ENCODE peak calls at places on chromosome 10, in eight cellular contexts. Y, C, U, O, J, B, A and D are unnamed samples.

GRCh38 chr10:132320776-132321469 is 11.1 kb upstream of the LRRC27 start:
- DNase-seq in Y (no peak), C (no peak), U (no peak), O (peak), J (no peak), B (no peak), A (no peak), D (no peak)

GRCh38 chr10:1050145-1050544 is 1.2 kb upstream of the IDI1 start:
- DNase-seq in Y (no peak), C (no peak), U (no peak), O (no peak), J (peak), B (no peak), A (no peak), D (no peak)

GRCh38 chr10:20040012-20040411 is 223.8 kb downstream of the PLXDC2 start:
- DNase-seq in Y (no peak), C (no peak), U (no peak), O (no peak), J (no peak), B (no peak), A (no peak), D (no peak)

GRCh38 chr10:16545126-16545736 is 23.6 kb upstream of the C1QL3 start:
- DNase-seq in Y (no peak), C (peak), U (no peak), O (no peak), J (no peak), B (no peak), A (peak), D (peak)

GRCh38 chr10:60570941-60571340 is 181.3 kb upstream of the ANK3 start:
- DNase-seq in Y (no peak), C (no peak), U (no peak), O (no peak), J (no peak), B (no peak), A (no peak), D (no peak)

GRCh38 chr10:43226851-43227845 is 39.7 kb downstream of the RASGEF1A start:
- DNase-seq in Y (no peak), C (no peak), U (no peak), O (peak), J (no peak), B (peak), A (no peak), D (no peak)

GRCh38 chr10:101974091-101974799 is 81.7 kb downstream of the ARMH3 start:
- DNase-seq in Y (no peak), C (peak), U (no peak), O (no peak), J (no peak), B (no peak), A (no peak), D (no peak)

GRCh38 chr10:104342941-104343411 is 4.7 kb upstream of the ITPRIP start:
- DNase-seq in Y (no peak), C (no peak), U (no peak), O (no peak), J (no peak), B (no peak), A (no peak), D (no peak)

GRCh38 chr10:31952066-31952465 is 23.4 kb upstream of the ARHGAP12 start:
- DNase-seq in Y (no peak), C (no peak), U (no peak), O (no peak), J (no peak), B (no peak), A (no peak), D (no peak)

GRCh38 chr10:132192991-132193670 is 6.4 kb downstream of the DPYSL4 start:
- DNase-seq in Y (no peak), C (no peak), U (no peak), O (no peak), J (no peak), B (no peak), A (no peak), D (no peak)

GRCh38 chr10:120492366-120492765 is 35.3 kb downstream of the PLPP4 start:
- DNase-seq in Y (no peak), C (no peak), U (no peak), O (no peak), J (no peak), B (no peak), A (no peak), D (no peak)

GRCh38 chr10:129950651-129951050 is 13.4 kb downstream of the EBF3 start:
- DNase-seq in Y (no peak), C (no peak), U (no peak), O (no peak), J (no peak), B (no peak), A (no peak), D (no peak)

GRCh38 chr10:7826971-7827370 is 8.7 kb downstream of the TAF3 start:
- DNase-seq in Y (no peak), C (peak), U (no peak), O (no peak), J (no peak), B (no peak), A (no peak), D (no peak)

GRCh38 chr10:72295330-72295910 is 21.7 kb downstream of the DDIT4 start:
- DNase-seq in Y (no peak), C (no peak), U (no peak), O (no peak), J (no peak), B (no peak), A (no peak), D (no peak)

GRCh38 chr10:72080042-72081035 is 8.0 kb downstream of the SPOCK2 start:
- DNase-seq in Y (no peak), C (peak), U (no peak), O (no peak), J (no peak), B (no peak), A (no peak), D (peak)

GRCh38 chr10:63503395-63503794 is 17.8 kb upstream of the REEP3 start:
- DNase-seq in Y (no peak), C (peak), U (no peak), O (no peak), J (no peak), B (no peak), A (no peak), D (no peak)

GRCh38 chr10:48634198-48634983 is 29.5 kb upstream of the ARHGAP22 start:
- DNase-seq in Y (no peak), C (peak), U (no peak), O (peak), J (no peak), B (peak), A (peak), D (no peak)

GRCh38 chr10:122688293-122688989 is 11.2 kb downstream of the C10orf120 start:
- DNase-seq in Y (no peak), C (no peak), U (no peak), O (peak), J (no peak), B (no peak), A (no peak), D (no peak)

GRCh38 chr10:72276421-72277339 is 3.0 kb downstream of the DDIT4 start:
- DNase-seq in Y (no peak), C (peak), U (no peak), O (no peak), J (no peak), B (no peak), A (no peak), D (no peak)

GRCh38 chr10:6211341-6212265 is 8.9 kb downstream of the PFKFB3 start:
- DNase-seq in Y (no peak), C (peak), U (no peak), O (no peak), J (no peak), B (no peak), A (no peak), D (no peak)

GRCh38 chr10:110794808-110795207 is 76.9 kb upstream of the PDCD4 start:
- DNase-seq in Y (peak), C (no peak), U (no peak), O (no peak), J (no peak), B (no peak), A (no peak), D (no peak)

GRCh38 chr10:100341953-100342626 is 4.9 kb upstream of the SCD start:
- DNase-seq in Y (peak), C (peak), U (peak), O (peak), J (peak), B (peak), A (no peak), D (no peak)

GRCh38 chr10:86373828-86374227 is 7.2 kb upstream of the GRID1 start:
- DNase-seq in Y (no peak), C (no peak), U (no peak), O (no peak), J (no peak), B (no peak), A (no peak), D (no peak)

GRCh38 chr10:29271877-29272276 is 17.0 kb upstream of the LYZL1 start:
- DNase-seq in Y (no peak), C (no peak), U (no peak), O (no peak), J (no peak), B (no peak), A (no peak), D (no peak)

GRCh38 chr10:59601985-59602384 is 107.7 kb downstream of the SLC16A9 start:
- DNase-seq in Y (no peak), C (no peak), U (no peak), O (no peak), J (no peak), B (no peak), A (no peak), D (no peak)

GRCh38 chr10:5187852-5188251 is 2.9 kb upstream of the AKR1C8 start:
- DNase-seq in Y (no peak), C (no peak), U (no peak), O (no peak), J (no peak), B (no peak), A (no peak), D (no peak)

GRCh38 chr10:15452545-15452944 is 81.5 kb upstream of the FAM171A1 start:
- DNase-seq in Y (no peak), C (no peak), U (no peak), O (no peak), J (no peak), B (no peak), A (no peak), D (no peak)

GRCh38 chr10:24390146-24390700 is 181.3 kb downstream of the KIAA1217 start:
- DNase-seq in Y (no peak), C (no peak), U (no peak), O (no peak), J (no peak), B (no peak), A (no peak), D (no peak)

GRCh38 chr10:1061930-1062769 is 6.0 kb downstream of the WDR37 start:
- DNase-seq in Y (no peak), C (no peak), U (no peak), O (no peak), J (no peak), B (no peak), A (peak), D (no peak)

GRCh38 chr10:110212119-110213006 is 5.0 kb downstream of the MXI1 start:
- DNase-seq in Y (no peak), C (no peak), U (peak), O (no peak), J (peak), B (peak), A (no peak), D (no peak)

GRCh38 chr10:4532467-4532866 is 293.5 kb upstream of the AKR1E2 start:
- DNase-seq in Y (no peak), C (peak), U (no peak), O (no peak), J (no peak), B (no peak), A (peak), D (no peak)

GRCh38 chr10:60737242-60737641 is 41.0 kb upstream of the CDK1 start:
- DNase-seq in Y (no peak), C (no peak), U (no peak), O (no peak), J (no peak), B (no peak), A (no peak), D (no peak)

GRCh38 chr10:25934673-25935139 is 677 bp downstream of the MYO3A start:
- DNase-seq in Y (peak), C (peak), U (no peak), O (no peak), J (no peak), B (no peak), A (no peak), D (no peak)

GRCh38 chr10:43863270-43863669 is 214.6 kb upstream of the ZNF32 start:
- DNase-seq in Y (no peak), C (no peak), U (no peak), O (peak), J (no peak), B (no peak), A (no peak), D (no peak)

GRCh38 chr10:33196710-33197406 is 137.6 kb downstream of the NRP1 start:
- DNase-seq in Y (no peak), C (no peak), U (no peak), O (no peak), J (no peak), B (no peak), A (no peak), D (no peak)

GRCh38 chr10:88932539-88933256 is 19.9 kb downstream of the ACTA2 start:
- DNase-seq in Y (peak), C (peak), U (peak), O (no peak), J (peak), B (peak), A (peak), D (no peak)